ENCODE peak calls at places on chromosome 11, in ten cellular contexts. R is mucosa of descending colon, X is stomach, K is tibial nerve, N is hepatocyte, Q is astrocyte of the spinal cord, P is AG04450, H is cardiac fibroblast, C is transverse colon, W is heart left ventricle. E is an unnamed sample.
A peak's percentile ranks its signal among the peaks of the same experiment; 100 is the strongest.

GRCh38 chr11:15819679-15820286 is 536.6 kb downstream of the SOX6 start:
- DNase-seq in H (peak; percentile 76), P (no peak), K (peak; percentile 36), X (peak; percentile 80), R (peak; percentile 81), Q (peak; percentile 39), N (peak; percentile 69), C (peak; percentile 87), W (peak; percentile 88), E (peak; percentile 71)

GRCh38 chr11:91972665-91973266 is 251.9 kb upstream of the FAT3 start:
- DNase-seq in X (peak; percentile 51), R (no peak), H (no peak), Q (no peak), N (no peak), C (no peak), P (no peak), W (no peak), K (no peak), E (no peak)

GRCh38 chr11:92667446-92668165 is 301.8 kb upstream of the MTNR1B start:
- DNase-seq in P (no peak), X (no peak), W (no peak), N (no peak), Q (no peak), H (no peak), R (no peak), K (no peak), C (no peak), E (no peak)

GRCh38 chr11:121722431-121723256 is 269.9 kb upstream of the SORL1-AS1 start:
- DNase-seq in P (peak; percentile 76), H (peak; percentile 99), R (peak; percentile 64), N (peak; percentile 90), W (peak; percentile 78), Q (peak; percentile 98), X (peak; percentile 40), K (peak; percentile 83), C (peak; percentile 47), E (peak; percentile 20)

GRCh38 chr11:64644348-64645242 is 53.6 kb downstream of the SLC22A12 start:
- DNase-seq in C (no peak), R (no peak), W (no peak), H (no peak), P (no peak), K (no peak), Q (no peak), N (peak; percentile 30), X (no peak), E (peak; percentile 16)

GRCh38 chr11:133946541-133947297 is 10.0 kb downstream of the IGSF9B start:
- DNase-seq in Q (no peak), C (no peak), X (no peak), W (peak; percentile 65), N (no peak), H (peak; percentile 19), P (no peak), K (no peak), R (peak; percentile 45), E (no peak)

GRCh38 chr11:15158351-15159015 is 43.8 kb downstream of the INSC start:
- DNase-seq in C (no peak), X (no peak), H (peak; percentile 56), R (no peak), W (no peak), Q (peak; percentile 59), P (peak; percentile 58), N (peak; percentile 18), K (no peak), E (peak; percentile 70)

GRCh38 chr11:2215230-2215560 is 43.6 kb upstream of the TH start:
- DNase-seq in R (no peak), W (no peak), H (no peak), N (no peak), C (no peak), K (no peak), Q (no peak), P (no peak), X (no peak), E (no peak)

GRCh38 chr11:85590848-85591483 is 36.2 kb downstream of the DLG2 start:
- DNase-seq in H (peak; percentile 36), R (no peak), Q (peak; percentile 31), K (no peak), P (peak; percentile 4), C (no peak), N (peak; percentile 41), X (no peak), W (no peak), E (peak; percentile 58)

GRCh38 chr11:111331711-111332479 is 33.5 kb downstream of the POU2AF3 start:
- DNase-seq in P (no peak), Q (peak; percentile 66), C (no peak), R (no peak), W (no peak), X (no peak), H (peak; percentile 62), K (no peak), N (no peak), E (peak; percentile 25)

GRCh38 chr11:88151866-88152265 is 23.4 kb downstream of the RAB38 start:
- DNase-seq in W (no peak), N (no peak), P (no peak), K (no peak), C (no peak), R (no peak), Q (no peak), X (no peak), H (no peak), E (no peak)

GRCh38 chr11:74670171-74670570 is 61.1 kb downstream of the CHRDL2 start:
- DNase-seq in C (no peak), P (no peak), X (no peak), R (no peak), K (no peak), N (no peak), W (no peak), H (no peak), Q (no peak), E (no peak)

GRCh38 chr11:72189448-72190250 is 2.3 kb upstream of the FOLR1 start:
- DNase-seq in H (no peak), R (no peak), X (no peak), W (no peak), Q (no peak), C (no peak), N (peak; percentile 46), P (no peak), K (no peak), E (no peak)

GRCh38 chr11:13494051-13494450 is 1.7 kb downstream of the PTH start:
- DNase-seq in X (no peak), H (no peak), C (no peak), R (no peak), P (no peak), Q (no peak), K (no peak), N (no peak), W (no peak), E (no peak)

GRCh38 chr11:60928563-60929001 is 4.3 kb downstream of the TMEM132A start:
- DNase-seq in N (no peak), W (no peak), C (no peak), X (no peak), P (no peak), K (no peak), H (no peak), Q (no peak), R (no peak), E (no peak)

GRCh38 chr11:60926500-60926899 is 2.2 kb downstream of the TMEM132A start:
- DNase-seq in R (no peak), X (no peak), W (no peak), C (no peak), Q (no peak), H (no peak), P (no peak), K (no peak), N (no peak), E (no peak)

GRCh38 chr11:60925685-60926267 is 1.5 kb downstream of the TMEM132A start:
- DNase-seq in P (peak; percentile 29), N (no peak), R (no peak), K (no peak), X (no peak), H (no peak), Q (no peak), C (no peak), W (no peak), E (peak; percentile 95)

GRCh38 chr11:60927061-60927592 is 2.9 kb downstream of the TMEM132A start:
- DNase-seq in P (no peak), W (no peak), H (no peak), X (no peak), K (no peak), Q (no peak), N (no peak), R (no peak), C (no peak), E (no peak)

DNA sequence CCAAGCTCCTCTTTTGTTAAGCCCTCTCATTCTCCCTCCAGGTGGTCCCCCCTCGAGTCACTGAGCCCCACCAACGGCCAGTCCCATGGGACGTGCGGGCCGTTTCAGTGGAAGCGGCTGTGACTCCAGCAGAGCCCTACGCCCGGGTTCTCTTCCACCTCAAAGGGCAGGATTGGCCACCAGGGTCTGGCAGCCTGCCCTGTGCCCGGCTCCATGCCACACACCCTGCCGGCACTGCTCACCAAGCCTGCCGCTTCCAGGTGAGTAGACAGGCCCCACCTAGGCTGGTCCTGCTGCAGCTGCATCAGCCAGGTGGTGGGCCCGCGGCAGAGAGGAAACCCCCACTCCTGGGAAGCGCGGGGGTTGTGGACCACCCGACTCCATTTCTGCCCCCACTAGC is 3.3 kb downstream of the TMEM132A start:
- DNase-seq in P (no peak), X (peak; percentile 88), H (no peak), N (no peak), W (no peak), C (no peak), K (no peak), R (no peak), Q (no peak), E (no peak)
- TF ChIP-seq CTCF in P (no peak), X (no peak), H (no peak), N (no peak), W (no peak), C (no peak), K (no peak), R (no peak), Q (no peak), E (no peak)

GRCh38 chr11:83881428-83881827 is 595.3 kb upstream of the CCDC90B start:
- DNase-seq in H (no peak), K (no peak), X (no peak), C (no peak), P (no peak), Q (no peak), N (no peak), W (no peak), R (no peak), E (no peak)
- H3K4me3 ChIP-seq in H (no peak overlapping the region), K (no peak overlapping the region), X (no peak overlapping the region), C (no peak overlapping the region), P (no peak overlapping the region), Q (no peak overlapping the region), N (no peak overlapping the region), W (no peak overlapping the region), R (no peak overlapping the region), E (no peak overlapping the region)

DNA sequence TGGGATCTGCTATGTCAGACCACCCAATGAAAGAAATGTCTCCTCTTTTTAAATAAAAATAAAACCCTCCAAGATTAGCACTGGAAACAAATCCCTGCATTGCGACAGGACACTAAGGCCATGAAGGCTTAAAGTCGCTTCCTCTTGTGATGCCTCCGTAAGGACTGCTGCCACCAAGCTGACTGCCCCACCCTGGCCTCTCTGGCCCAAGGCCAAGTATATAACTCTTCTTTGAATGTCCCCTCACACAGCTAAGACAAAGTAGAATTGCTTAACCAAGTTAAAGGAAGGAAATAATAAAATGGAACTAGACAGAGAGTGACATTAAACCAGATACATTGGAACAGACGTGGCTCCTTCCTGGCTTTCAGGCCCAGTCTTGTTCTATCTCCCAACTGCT is 7.5 kb upstream of the NRGN start:
- DNase-seq in Q (no peak), C (no peak), P (no peak), W (no peak), K (no peak), X (no peak), N (no peak), R (no peak), H (no peak), E (no peak)
- TF ChIP-seq CTCF in Q (no peak), C (no peak), P (no peak), W (no peak), K (no peak), X (no peak), N (no peak), R (no peak), H (no peak), E (no peak)

GRCh38 chr11:33377852-33378385 is 120.7 kb downstream of the HIPK3 start:
- DNase-seq in X (no peak), K (no peak), P (no peak), H (peak; percentile 72), N (no peak), Q (peak; percentile 20), W (no peak), R (no peak), C (no peak), E (no peak)
- H3K4me3 ChIP-seq in X (no peak overlapping the region), K (no peak overlapping the region), P (no peak overlapping the region), H (no peak overlapping the region), N (no peak overlapping the region), Q (peak overlapping the region; percentile 64), W (no peak overlapping the region), R (no peak overlapping the region), C (no peak overlapping the region), E (no peak overlapping the region)

E was measured in epithelial cell of esophagus.